ENCODE peak calls at places on chromosomes 11 and 22, in ten cellular contexts. D is spleen; R is HCT116; K is heart right ventricle; T is trophoblast cell; B is naive thymus-derived CD4-positive, alpha-beta T cell; C is osteoblast; H is right lobe of liver; F is adrenal gland; N is right cardiac atrium. L is an unnamed sample. For H3K27me3, the result is how much of the 10 kb centered on the place peaks cover.

GRCh38 chr22:41917906-41918791 is 3.3 kb upstream of the SHISA8 start:
- DNase-seq in D (peak), R (no peak), K (peak), T (no peak), B (no peak), C (peak), H (no peak), F (no peak), N (peak), L (no peak)

GRCh38 chr22:49962012-49962750 is 1.6 kb downstream of the PIM3 start:
- DNase-seq in D (peak), R (no peak), K (peak), T (peak), B (peak), C (peak), H (peak), F (peak), N (peak), L (peak)

GRCh38 chr11:109027851-109028250 is 363.0 kb downstream of the DDX10 start:
- DNase-seq in D (no peak), R (no peak), K (no peak), T (no peak), B (no peak), C (no peak), H (no peak), F (no peak), N (no peak), L (no peak)

GRCh38 chr22:49855491-49855911 is 1.9 kb downstream of the ZBED4 start:
- DNase-seq in D (peak), R (no peak), K (no peak), T (no peak), B (no peak), C (peak), H (peak), F (no peak), N (peak), L (no peak)

GRCh38 chr11:9002920-9003572 is 755 bp downstream of the NRIP3 start:
- DNase-seq in D (no peak), R (no peak), K (no peak), T (no peak), B (no peak), C (no peak), H (no peak), F (no peak), N (no peak), L (no peak)

GRCh38 chr11:74380746-74381439 is 17.3 kb downstream of the PGM2L1 start:
- DNase-seq in D (no peak), R (no peak), K (no peak), T (no peak), B (no peak), C (no peak), H (no peak), F (no peak), N (no peak), L (no peak)

GRCh38 chr11:87399341-87399740 is 361.6 kb downstream of the TMEM135 start:
- DNase-seq in D (no peak), R (no peak), K (no peak), T (no peak), B (no peak), C (no peak), H (no peak), F (no peak), N (no peak), L (no peak)

GRCh38 chr11:116086426-116086825 is 582.2 kb upstream of the CADM1 start:
- DNase-seq in D (no peak), R (no peak), K (no peak), T (no peak), B (no peak), C (no peak), H (no peak), F (no peak), N (no peak), L (no peak)

GRCh38 chr11:100459791-100460190 is 227.3 kb upstream of the ARHGAP42 start:
- DNase-seq in D (no peak), R (no peak), K (no peak), T (no peak), B (no peak), C (no peak), H (no peak), F (no peak), N (no peak), L (no peak)

GRCh38 chr22:45852826-45853225 is 124.1 kb downstream of the WNT7B start:
- DNase-seq in D (no peak), R (no peak), K (no peak), T (no peak), B (no peak), C (no peak), H (no peak), F (no peak), N (no peak), L (no peak)

GRCh38 chr11:104033134-104033533 is 3.3 kb upstream of the DDI1 start:
- DNase-seq in D (no peak), R (no peak), K (no peak), T (no peak), B (no peak), C (peak), H (no peak), F (peak), N (peak), L (no peak)

GRCh38 chr11:43396617-43397016 is 37.9 kb downstream of the TTC17 start:
- DNase-seq in D (no peak), R (no peak), K (no peak), T (peak), B (no peak), C (no peak), H (no peak), F (no peak), N (no peak), L (no peak)

GRCh38 chr11:27349919-27350318 is 13.1 kb downstream of the CCDC34 start:
- DNase-seq in D (no peak), R (no peak), K (no peak), T (no peak), B (no peak), C (no peak), H (no peak), F (no peak), N (no peak), L (no peak)

GRCh38 chr11:64620286-64620962 is 29.4 kb downstream of the SLC22A12 start:
- DNase-seq in D (no peak), R (no peak), K (no peak), T (no peak), B (no peak), C (no peak), H (peak), F (peak), N (no peak), L (no peak)

GRCh38 chr11:126992804-126993111 is 7.8 kb downstream of the KIRREL3 start:
- DNase-seq in D (no peak), R (no peak), K (no peak), T (peak), B (no peak), C (peak), H (no peak), F (no peak), N (no peak), L (no peak)

GRCh38 chr11:7571640-7572000 is 57.8 kb downstream of the PPFIBP2 start:
- DNase-seq in D (no peak), R (peak), K (peak), T (peak), B (no peak), C (no peak), H (peak), F (peak), N (peak), L (no peak)

GRCh38 chr11:92226331-92227232 is 2.0 kb downstream of the FAT3 start:
- DNase-seq in D (no peak), R (no peak), K (peak), T (no peak), B (no peak), C (peak), H (no peak), F (no peak), N (peak), L (no peak)

GRCh38 chr22:49735411-49736311 is 92.0 kb downstream of the BRD1 start:
- DNase-seq in D (no peak), R (no peak), K (no peak), T (no peak), B (no peak), C (no peak), H (no peak), F (no peak), N (no peak), L (peak)

GRCh38 chr11:23856654-23857053 is 640.2 kb upstream of the LUZP2 start:
- DNase-seq in D (no peak), R (no peak), K (no peak), T (no peak), B (no peak), C (no peak), H (no peak), F (no peak), N (no peak), L (no peak)

GRCh38 chr22:19850482-19851109 is 4.1 kb downstream of the GNB1L start:
- DNase-seq in D (no peak), R (no peak), K (no peak), T (no peak), B (no peak), C (peak), H (no peak), F (no peak), N (peak), L (no peak)
- H3K27ac ChIP-seq in D (no peak), R (peak), K (no peak), T (peak), B (no peak), C (no peak), H (no peak), F (no peak), N (no peak), L (peak)

GRCh38 chr22:20672732-20673131 is 101.2 kb upstream of the SERPIND1 start:
- DNase-seq in D (no peak), R (no peak), K (no peak), T (no peak), B (no peak), C (no peak), H (no peak), F (no peak), N (no peak), L (no peak)
- H3K27me3 ChIP-seq in D (under half), R (under half), K (half or more), T (under half), B (under half), C (under half), H (under half), F (under half), N (under half), L (half or more)

GRCh38 chr22:37621352-37621860 is 12.8 kb downstream of the GGA1 start:
- DNase-seq in D (peak), R (no peak), K (no peak), T (no peak), B (no peak), C (peak), H (no peak), F (no peak), N (no peak), L (no peak)

GRCh38 chr22:37618674-37619073 is 10.0 kb downstream of the GGA1 start:
- DNase-seq in D (peak), R (no peak), K (no peak), T (no peak), B (no peak), C (peak), H (no peak), F (no peak), N (no peak), L (no peak)

GRCh38 chr22:37618072-37618656 is 9.5 kb downstream of the GGA1 start:
- DNase-seq in D (peak), R (no peak), K (no peak), T (no peak), B (no peak), C (peak), H (no peak), F (no peak), N (no peak), L (no peak)

GRCh38 chr22:37617431-37617830 is 8.8 kb downstream of the GGA1 start:
- DNase-seq in D (no peak), R (no peak), K (no peak), T (no peak), B (no peak), C (peak), H (no peak), F (no peak), N (no peak), L (no peak)

GRCh38 chr22:37619991-37620390 is 11.4 kb downstream of the GGA1 start:
- DNase-seq in D (peak), R (no peak), K (no peak), T (no peak), B (no peak), C (peak), H (no peak), F (no peak), N (no peak), L (no peak)
- H3K27ac ChIP-seq in D (no peak), R (no peak), K (no peak), T (no peak), B (no peak), C (no peak), H (no peak), F (no peak), N (no peak), L (no peak)

DNA sequence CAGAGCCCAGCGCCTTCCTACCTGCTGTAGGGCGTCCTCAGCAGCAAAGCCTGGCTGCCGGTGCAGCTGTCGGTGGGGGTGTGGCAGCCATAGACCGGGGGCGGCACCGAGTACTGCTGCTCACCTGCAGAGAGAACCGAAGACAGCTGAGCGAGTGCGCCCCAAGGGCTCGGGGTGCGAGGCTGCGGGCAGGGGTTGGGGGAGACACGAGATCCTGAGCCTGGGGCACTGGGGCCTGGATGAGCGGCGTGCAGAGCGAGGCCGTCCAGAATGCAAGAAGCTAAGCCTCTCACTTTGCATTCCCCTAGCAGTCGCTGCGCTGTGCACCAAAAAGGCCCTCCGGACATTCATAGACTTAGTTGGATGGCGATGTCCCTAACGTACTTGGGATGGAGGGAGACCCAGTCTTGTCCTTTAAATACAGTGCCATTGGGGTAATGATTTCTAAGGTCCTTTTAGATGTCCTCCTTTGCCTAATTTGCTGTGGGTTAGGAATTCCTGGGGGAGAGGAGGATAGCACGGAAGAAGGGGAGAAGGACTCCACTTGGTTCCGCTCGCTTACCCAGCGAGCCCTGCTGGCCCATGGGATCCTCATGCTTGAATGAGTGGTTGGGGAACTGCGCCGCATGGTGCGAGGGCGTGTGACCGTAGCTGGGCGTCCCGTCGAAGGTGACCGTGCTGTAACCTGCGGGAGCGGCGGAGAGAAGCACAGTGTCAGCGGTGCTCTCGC is 7.2 kb downstream of the WT1 start:
- DNase-seq in D (peak), R (no peak), K (no peak), T (no peak), B (no peak), C (peak), H (no peak), F (no peak), N (peak), L (no peak)
- H3K27me3 ChIP-seq in D (under half), R (under half), K (half or more), T (half or more), B (under half), C (half or more), H (under half), F (half or more), N (under half), L (half or more)

GRCh38 chr11:35166369-35167360 is 27.7 kb downstream of the CD44 start:
- DNase-seq in D (peak), R (peak), K (no peak), T (peak), B (no peak), C (peak), H (no peak), F (no peak), N (peak), L (no peak)
- H3K27ac ChIP-seq in D (peak), R (peak), K (peak), T (no peak), B (peak), C (peak), H (peak), F (peak), N (peak), L (peak)

DNA sequence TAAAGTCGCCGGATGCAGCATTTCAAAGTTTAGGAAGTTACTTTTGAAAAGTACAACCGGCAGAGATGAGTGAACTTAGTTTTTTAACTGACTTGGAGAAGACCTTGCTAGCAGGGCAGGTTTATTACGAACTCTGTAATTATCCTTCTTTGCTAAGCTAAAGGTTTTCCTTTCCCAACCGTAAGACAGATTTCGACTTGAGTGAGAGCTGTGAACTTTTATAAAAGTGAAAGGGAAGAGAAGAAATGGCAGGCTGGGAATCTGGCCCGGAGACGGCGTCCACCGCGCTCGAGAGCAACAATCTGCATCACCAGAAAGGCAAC is 659 bp upstream of the TEAD1 start:
- DNase-seq in D (no peak), R (no peak), K (no peak), T (no peak), B (no peak), C (peak), H (no peak), F (no peak), N (no peak), L (no peak)
- H3K27me3 ChIP-seq in D (under half), R (under half), K (half or more), T (under half), B (under half), C (under half), H (under half), F (under half), N (under half), L (half or more)

GRCh38 chr11:119728651-119729580 is at the start of gene NECTIN1:
- DNase-seq in D (peak), R (peak), K (peak), T (peak), B (peak), C (peak), H (peak), F (peak), N (peak), L (peak)

GRCh38 chr11:119730789-119731386 is 1.9 kb upstream of the NECTIN1 start:
- DNase-seq in D (no peak), R (no peak), K (no peak), T (no peak), B (no peak), C (no peak), H (no peak), F (no peak), N (no peak), L (no peak)

GRCh38 chr11:119728226-119728626 is 774 bp downstream of the NECTIN1 start:
- DNase-seq in D (peak), R (no peak), K (no peak), T (no peak), B (no peak), C (peak), H (peak), F (no peak), N (no peak), L (peak)

GRCh38 chr11:119730347-119730613 is 1.3 kb upstream of the NECTIN1 start:
- DNase-seq in D (no peak), R (no peak), K (no peak), T (no peak), B (no peak), C (peak), H (peak), F (no peak), N (no peak), L (no peak)

GRCh38 chr11:119729581-119730346 is 764 bp upstream of the NECTIN1 start:
- DNase-seq in D (peak), R (peak), K (peak), T (no peak), B (no peak), C (peak), H (peak), F (peak), N (peak), L (peak)
- H3K27ac ChIP-seq in D (peak), R (peak), K (peak), T (no peak), B (no peak), C (no peak), H (peak), F (peak), N (peak), L (peak)

DNA sequence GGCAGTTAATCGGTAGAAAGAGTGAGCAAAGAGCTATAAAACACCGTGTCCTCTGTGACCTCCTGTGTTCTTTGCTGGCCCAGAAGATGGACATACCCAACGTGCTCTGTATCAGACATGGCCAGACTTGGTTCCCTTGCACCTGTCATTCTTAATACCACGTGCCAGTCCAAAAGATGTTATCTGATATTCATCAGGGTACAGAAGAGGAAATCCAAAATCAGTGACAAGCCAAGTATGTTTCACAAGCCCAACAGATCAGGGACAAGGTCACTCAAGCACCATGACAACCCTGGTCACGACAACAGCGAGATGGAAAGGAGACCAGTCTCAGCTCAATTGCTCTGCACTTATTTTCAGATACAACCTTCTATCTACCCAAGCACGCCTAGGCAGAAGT is 3.4 kb downstream of the LRP4 start:
- DNase-seq in D (no peak), R (no peak), K (no peak), T (no peak), B (no peak), C (no peak), H (no peak), F (no peak), N (no peak), L (no peak)
- H3K27me3 ChIP-seq in D (under half), R (under half), K (half or more), T (under half), B (under half), C (under half), H (under half), F (under half), N (under half), L (half or more)

GRCh38 chr11:47916361-47916841 is 64.0 kb upstream of the PTPRJ start:
- DNase-seq in D (no peak), R (no peak), K (peak), T (peak), B (no peak), C (no peak), H (no peak), F (peak), N (peak), L (no peak)

GRCh38 chr11:47917643-47918369 is 62.6 kb upstream of the PTPRJ start:
- DNase-seq in D (peak), R (peak), K (peak), T (peak), B (no peak), C (no peak), H (no peak), F (peak), N (peak), L (peak)

GRCh38 chr11:47914743-47915142 is 65.6 kb upstream of the PTPRJ start:
- DNase-seq in D (no peak), R (no peak), K (no peak), T (no peak), B (no peak), C (no peak), H (no peak), F (no peak), N (no peak), L (no peak)

GRCh38 chr11:47913569-47914244 is 65.6 kb upstream of the NUP160 start:
- DNase-seq in D (no peak), R (no peak), K (no peak), T (no peak), B (no peak), C (no peak), H (no peak), F (no peak), N (no peak), L (no peak)

GRCh38 chr11:47915407-47916137 is 64.8 kb upstream of the PTPRJ start:
- DNase-seq in D (peak), R (no peak), K (peak), T (peak), B (no peak), C (no peak), H (no peak), F (no peak), N (no peak), L (no peak)
- H3K27ac ChIP-seq in D (peak), R (no peak), K (no peak), T (peak), B (no peak), C (no peak), H (no peak), F (peak), N (peak), L (peak)

L was measured in left lung.